ENCODE peak calls at places on chromosomes 4 and X, in four cellular contexts. One of them, this sample, is unnamed.

GRCh38 chr4:122602277-122603142 is 18.4 kb downstream of the IL21 start:
- DNase-seq in Karpas-422: peak
- DNase-seq in OCI-LY7: no peak
- DNase-seq in fibroblast of lung: peak
- DNase-seq in this sample: no peak

GRCh38 chr4:40121515-40121914 is 64.9 kb downstream of the N4BP2 start:
- DNase-seq in OCI-LY7: no peak
- DNase-seq in fibroblast of lung: peak
- DNase-seq in Karpas-422: peak
- DNase-seq in this sample: no peak

GRCh38 chr4:147498031-147498700 is 17.3 kb downstream of the EDNRA start:
- DNase-seq in OCI-LY7: no peak
- DNase-seq in Karpas-422: no peak
- DNase-seq in fibroblast of lung: peak
- DNase-seq in this sample: no peak

GRCh38 chr4:122015203-122015602 is 63.3 kb upstream of the TRPC3 start:
- DNase-seq in fibroblast of lung: no peak
- DNase-seq in OCI-LY7: no peak
- DNase-seq in Karpas-422: no peak
- DNase-seq in this sample: no peak

GRCh38 chrX:12308420-12308819 is 170.1 kb downstream of the FRMPD4 start:
- DNase-seq in fibroblast of lung: no peak
- DNase-seq in OCI-LY7: no peak
- DNase-seq in Karpas-422: no peak
- DNase-seq in this sample: no peak

GRCh38 chr4:69713593-69713992 is 46.8 kb downstream of the SULT1B1 start:
- DNase-seq in fibroblast of lung: peak
- DNase-seq in OCI-LY7: no peak
- DNase-seq in Karpas-422: no peak
- DNase-seq in this sample: no peak

GRCh38 chr4:2290974-2291704 is 29.2 kb upstream of the MXD4 start:
- DNase-seq in OCI-LY7: peak
- DNase-seq in Karpas-422: peak
- DNase-seq in fibroblast of lung: no peak
- DNase-seq in this sample: no peak

GRCh38 chr4:184282251-184282713 is 64.6 kb upstream of the ENPP6 start:
- DNase-seq in OCI-LY7: peak
- DNase-seq in fibroblast of lung: no peak
- DNase-seq in Karpas-422: peak
- DNase-seq in this sample: no peak

GRCh38 chr4:154467886-154468285 is 23.7 kb downstream of the DCHS2 start:
- DNase-seq in fibroblast of lung: peak
- DNase-seq in OCI-LY7: no peak
- DNase-seq in Karpas-422: no peak
- DNase-seq in this sample: no peak

GRCh38 chr4:25727711-25728493 is 72.3 kb downstream of the SLC34A2 start:
- DNase-seq in OCI-LY7: no peak
- DNase-seq in Karpas-422: no peak
- DNase-seq in fibroblast of lung: no peak
- DNase-seq in this sample: no peak

GRCh38 chrX:47321386-47321785 is 49.0 kb upstream of the ZNF157 start:
- DNase-seq in Karpas-422: no peak
- DNase-seq in fibroblast of lung: peak
- DNase-seq in OCI-LY7: no peak
- DNase-seq in this sample: peak

GRCh38 chr4:24564488-24564887 is 19.9 kb downstream of the DHX15 start:
- DNase-seq in OCI-LY7: no peak
- DNase-seq in fibroblast of lung: peak
- DNase-seq in Karpas-422: no peak
- DNase-seq in this sample: no peak

GRCh38 chr4:85932371-85933305 is 427.2 kb downstream of the MAPK10 start:
- DNase-seq in Karpas-422: no peak
- DNase-seq in OCI-LY7: no peak
- DNase-seq in fibroblast of lung: no peak
- DNase-seq in this sample: no peak

GRCh38 chrX:134969726-134970125 is 21.1 kb upstream of the SMIM10 start:
- DNase-seq in fibroblast of lung: peak
- DNase-seq in Karpas-422: no peak
- DNase-seq in OCI-LY7: no peak
- DNase-seq in this sample: no peak

GRCh38 chr4:123573866-123574508 is 177.4 kb downstream of the SPRY1 start:
- DNase-seq in Karpas-422: no peak
- DNase-seq in fibroblast of lung: no peak
- DNase-seq in OCI-LY7: no peak
- DNase-seq in this sample: no peak

GRCh38 chr4:188387134-188387791 is 248.0 kb downstream of the TRIML1 start:
- DNase-seq in fibroblast of lung: no peak
- DNase-seq in OCI-LY7: no peak
- DNase-seq in Karpas-422: no peak
- DNase-seq in this sample: no peak

GRCh38 chrX:109654710-109655109 is 29.7 kb upstream of the KCNE5 start:
- DNase-seq in fibroblast of lung: no peak
- DNase-seq in Karpas-422: no peak
- DNase-seq in OCI-LY7: no peak
- DNase-seq in this sample: no peak

GRCh38 chr4:26175905-26176304 is 144.9 kb upstream of the RBPJ start:
- DNase-seq in Karpas-422: peak
- DNase-seq in OCI-LY7: no peak
- DNase-seq in fibroblast of lung: no peak
- DNase-seq in this sample: no peak

GRCh38 chrX:119407681-119408080 is 8.5 kb downstream of the SLC25A43 start:
- DNase-seq in fibroblast of lung: no peak
- DNase-seq in Karpas-422: no peak
- DNase-seq in OCI-LY7: no peak
- DNase-seq in this sample: no peak

GRCh38 chrX:9368262-9368661 is 96.6 kb upstream of the TBL1X start:
- DNase-seq in fibroblast of lung: no peak
- DNase-seq in Karpas-422: no peak
- DNase-seq in OCI-LY7: no peak
- DNase-seq in this sample: no peak

GRCh38 chrX:72306851-72307645 is 1.3 kb upstream of the CITED1 start:
- DNase-seq in OCI-LY7: no peak
- DNase-seq in Karpas-422: no peak
- DNase-seq in fibroblast of lung: peak
- DNase-seq in this sample: peak

GRCh38 chr4:51836531-51836930 is 6.4 kb upstream of the DCUN1D4 start:
- DNase-seq in Karpas-422: no peak
- DNase-seq in fibroblast of lung: no peak
- DNase-seq in OCI-LY7: no peak
- DNase-seq in this sample: no peak

GRCh38 chrX:23008431-23009099 is 8.8 kb downstream of the DDX53 start:
- DNase-seq in Karpas-422: peak
- DNase-seq in OCI-LY7: peak
- DNase-seq in fibroblast of lung: peak
- DNase-seq in this sample: no peak

GRCh38 chr4:56821394-56822263 is at the start of gene SPINK2:
- DNase-seq in fibroblast of lung: no peak
- DNase-seq in Karpas-422: peak
- DNase-seq in OCI-LY7: peak
- DNase-seq in this sample: no peak

GRCh38 chr4:168560184-168560834 is 63.5 kb downstream of the PALLD start:
- DNase-seq in Karpas-422: no peak
- DNase-seq in OCI-LY7: no peak
- DNase-seq in fibroblast of lung: peak
- DNase-seq in this sample: no peak

GRCh38 chrX:15983034-15983433 is 128.4 kb upstream of the AP1S2 start:
- DNase-seq in Karpas-422: no peak
- DNase-seq in fibroblast of lung: no peak
- DNase-seq in OCI-LY7: no peak
- DNase-seq in this sample: no peak

GRCh38 chr4:78622253-78622979 is 70.8 kb downstream of the ANXA3 start:
- DNase-seq in fibroblast of lung: peak
- DNase-seq in Karpas-422: no peak
- DNase-seq in OCI-LY7: no peak
- DNase-seq in this sample: no peak

GRCh38 chr4:158159054-158159717 is 13.6 kb downstream of the GASK1B start:
- DNase-seq in fibroblast of lung: peak
- DNase-seq in Karpas-422: no peak
- DNase-seq in OCI-LY7: no peak
- DNase-seq in this sample: no peak

GRCh38 chrX:131734621-131735020 is 190.7 kb downstream of the OR13H1 start:
- DNase-seq in OCI-LY7: no peak
- DNase-seq in Karpas-422: peak
- DNase-seq in fibroblast of lung: no peak
- DNase-seq in this sample: peak

GRCh38 chr4:89298788-89299152 is 8.8 kb downstream of the GPRIN3 start:
- DNase-seq in Karpas-422: peak
- DNase-seq in OCI-LY7: peak
- DNase-seq in fibroblast of lung: peak
- DNase-seq in this sample: no peak

GRCh38 chrX:152635941-152636340 is 1.8 kb upstream of the GABRQ start:
- DNase-seq in Karpas-422: peak
- DNase-seq in fibroblast of lung: peak
- DNase-seq in OCI-LY7: peak
- DNase-seq in this sample: no peak

GRCh38 chr4:70544279-70544870 is 26.0 kb downstream of the AMTN start:
- DNase-seq in OCI-LY7: peak
- DNase-seq in Karpas-422: peak
- DNase-seq in fibroblast of lung: peak
- DNase-seq in this sample: no peak

GRCh38 chr4:177281544-177281943 is 28.1 kb upstream of the NEIL3 start:
- DNase-seq in OCI-LY7: no peak
- DNase-seq in Karpas-422: no peak
- DNase-seq in fibroblast of lung: peak
- DNase-seq in this sample: no peak

GRCh38 chr4:12924253-12924652 is 559.9 kb downstream of the RAB28 start:
- DNase-seq in Karpas-422: no peak
- DNase-seq in fibroblast of lung: no peak
- DNase-seq in OCI-LY7: no peak
- DNase-seq in this sample: no peak

GRCh38 chr4:81663368-81663767 is 191.7 kb upstream of the RASGEF1B start:
- DNase-seq in Karpas-422: no peak
- DNase-seq in fibroblast of lung: peak
- DNase-seq in OCI-LY7: no peak
- DNase-seq in this sample: no peak

GRCh38 chr4:83083925-83084475 is 30.5 kb downstream of the PLAC8 start:
- DNase-seq in Karpas-422: no peak
- DNase-seq in fibroblast of lung: no peak
- DNase-seq in OCI-LY7: no peak
- DNase-seq in this sample: no peak

GRCh38 chr4:168811793-168812651 is 198.0 kb downstream of the CBR4 start:
- DNase-seq in fibroblast of lung: peak
- DNase-seq in OCI-LY7: no peak
- DNase-seq in Karpas-422: no peak
- DNase-seq in this sample: no peak

GRCh38 chr4:186481998-186482790 is 73.2 kb downstream of the MTNR1A start:
- DNase-seq in OCI-LY7: no peak
- DNase-seq in Karpas-422: no peak
- DNase-seq in fibroblast of lung: no peak
- DNase-seq in this sample: no peak

GRCh38 chr4:186483656-186484055 is 71.7 kb downstream of the MTNR1A start:
- DNase-seq in OCI-LY7: no peak
- DNase-seq in fibroblast of lung: no peak
- DNase-seq in Karpas-422: no peak
- DNase-seq in this sample: no peak

GRCh38 chr4:186486172-186486571 is 69.2 kb downstream of the MTNR1A start:
- DNase-seq in Karpas-422: no peak
- DNase-seq in OCI-LY7: no peak
- DNase-seq in fibroblast of lung: peak
- DNase-seq in this sample: peak

GRCh38 chr4:186487726-186488125 is 67.6 kb downstream of the MTNR1A start:
- DNase-seq in Karpas-422: no peak
- DNase-seq in fibroblast of lung: no peak
- DNase-seq in OCI-LY7: no peak
- DNase-seq in this sample: no peak

GRCh38 chr4:186485621-186486062 is 69.7 kb downstream of the MTNR1A start:
- DNase-seq in fibroblast of lung: peak
- DNase-seq in OCI-LY7: no peak
- DNase-seq in Karpas-422: no peak
- DNase-seq in this sample: peak
- H3K27ac ChIP-seq in fibroblast of lung: no peak
- H3K27ac ChIP-seq in OCI-LY7: no peak
- H3K27ac ChIP-seq in Karpas-422: no peak
- H3K27ac ChIP-seq in this sample: no peak

GRCh38 chr4:107991945-107992625 is 2.4 kb downstream of the HADH start:
- DNase-seq in fibroblast of lung: peak
- DNase-seq in Karpas-422: no peak
- DNase-seq in OCI-LY7: peak
- DNase-seq in this sample: no peak
- H3K27ac ChIP-seq in fibroblast of lung: no peak
- H3K27ac ChIP-seq in Karpas-422: peak
- H3K27ac ChIP-seq in OCI-LY7: peak
- H3K27ac ChIP-seq in this sample: no peak

GRCh38 chr4:87802858-87803257 is 3.5 kb downstream of the IBSP start:
- DNase-seq in OCI-LY7: no peak
- DNase-seq in fibroblast of lung: no peak
- DNase-seq in Karpas-422: no peak
- DNase-seq in this sample: no peak
- H3K27ac ChIP-seq in OCI-LY7: no peak
- H3K27ac ChIP-seq in fibroblast of lung: no peak
- H3K27ac ChIP-seq in Karpas-422: no peak
- H3K27ac ChIP-seq in this sample: no peak

DNA sequence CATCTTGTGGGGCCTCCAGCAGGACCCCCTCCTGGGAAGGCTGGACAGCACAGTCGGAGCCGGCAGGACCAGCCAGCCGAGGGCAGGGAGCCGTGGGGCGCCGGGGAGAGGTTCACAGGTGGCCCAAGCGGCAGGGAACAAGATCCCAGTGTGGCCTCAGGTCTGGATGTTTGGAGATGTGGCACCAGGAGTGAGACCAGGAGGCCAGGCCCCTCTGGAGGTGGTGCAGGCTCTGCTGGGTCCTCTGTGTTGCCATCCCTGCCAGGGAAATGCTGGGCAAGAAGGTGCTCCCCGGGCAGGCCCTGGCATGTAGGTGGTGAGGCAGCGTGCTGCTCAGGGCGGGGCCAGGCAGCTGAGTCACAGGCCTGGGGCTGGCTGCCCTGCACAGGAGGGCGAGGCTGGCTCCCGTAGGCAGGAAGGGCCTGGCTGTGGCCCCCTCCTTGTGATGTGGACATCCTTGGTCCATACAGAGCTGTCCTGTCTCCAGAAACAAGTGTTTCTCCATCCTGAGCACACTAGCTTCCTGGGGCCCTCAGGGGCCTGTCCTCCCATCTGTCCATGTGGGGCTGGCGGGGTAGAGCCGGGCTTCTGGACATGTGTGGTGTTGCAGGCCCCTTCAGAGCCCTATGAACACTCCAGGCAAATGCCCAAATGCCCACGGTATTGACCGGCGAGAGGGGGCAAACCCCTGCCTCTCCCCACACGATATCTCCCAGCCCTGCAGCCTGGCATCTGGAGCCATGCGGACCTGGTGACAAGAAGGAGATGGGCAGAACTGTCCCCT is 4.8 kb upstream of the HGFAC start:
- DNase-seq in OCI-LY7: no peak
- DNase-seq in Karpas-422: no peak
- DNase-seq in fibroblast of lung: peak
- DNase-seq in this sample: no peak
- H3K27ac ChIP-seq in OCI-LY7: no peak
- H3K27ac ChIP-seq in Karpas-422: no peak
- H3K27ac ChIP-seq in fibroblast of lung: peak
- H3K27ac ChIP-seq in this sample: no peak

GRCh38 chr4:164197556-164197955 is 556.4 kb upstream of the SMIM31 start:
- DNase-seq in OCI-LY7: no peak
- DNase-seq in fibroblast of lung: no peak
- DNase-seq in Karpas-422: no peak
- DNase-seq in this sample: no peak
- H3K27ac ChIP-seq in OCI-LY7: no peak
- H3K27ac ChIP-seq in fibroblast of lung: no peak
- H3K27ac ChIP-seq in Karpas-422: no peak
- H3K27ac ChIP-seq in this sample: no peak

This sample was measured in substantia nigra.